ENCODE peak calls at places on chromosome 19, in eight cellular contexts. W is K562, F is A549, Q is HCT116, C is GM12878, O is SK-N-SH, A is endothelial cell of umbilical vein, V is H1. P is an unnamed sample.

GRCh38 chr19:46788101-46788967 is at the start of gene SLC1A5:
- DNase-seq in W (peak; percentile 99), F (peak; percentile 99), Q (peak; percentile 94), C (peak; percentile 86), O (peak; percentile 97), A (peak; percentile 96), V (peak; percentile 95), P (peak; percentile 100)

GRCh38 chr19:55095260-55096060 is 19.8 kb downstream of the EPS8L1 start:
- DNase-seq in W (peak; percentile 39), F (no peak), Q (no peak), C (no peak), O (no peak), A (no peak), V (no peak), P (no peak)

GRCh38 chr19:35540356-35540927 is 5.0 kb upstream of the TMEM147 start:
- DNase-seq in W (no peak), F (no peak), Q (no peak), C (no peak), O (no peak), A (no peak), V (no peak), P (no peak)

GRCh38 chr19:585551-586110 is 4.0 kb upstream of the HCN2 start:
- DNase-seq in W (no peak), F (no peak), Q (no peak), C (no peak), O (no peak), A (no peak), V (no peak), P (peak; percentile 36)

GRCh38 chr19:53878786-53879144 is 3.2 kb upstream of the PRKCG start:
- DNase-seq in W (no peak), F (peak; percentile 46), Q (no peak), C (no peak), O (no peak), A (peak; percentile 31), V (no peak), P (no peak)

GRCh38 chr19:1923319-1923718 is 17.7 kb upstream of the CSNK1G2 start:
- DNase-seq in W (no peak), F (no peak), Q (no peak), C (no peak), O (no peak), A (no peak), V (no peak), P (no peak)

GRCh38 chr19:57068921-57069697 is 50.7 kb upstream of the USP29 start:
- DNase-seq in W (no peak), F (no peak), Q (no peak), C (no peak), O (peak; percentile 45), A (no peak), V (no peak), P (peak; percentile 9)

GRCh38 chr19:2385053-2385721 is 25.1 kb downstream of the TMPRSS9 start:
- DNase-seq in W (peak; percentile 94), F (peak; percentile 84), Q (peak; percentile 97), C (no peak), O (peak; percentile 95), A (peak; percentile 18), V (peak; percentile 75), P (peak; percentile 61)

GRCh38 chr19:55605637-55606470 is at the start of gene ZNF865:
- DNase-seq in W (peak; percentile 81), F (peak; percentile 91), Q (peak; percentile 69), C (peak; percentile 57), O (peak; percentile 82), A (peak; percentile 87), V (no peak), P (peak; percentile 80)

GRCh38 chr19:32653626-32653968 is 21.4 kb downstream of the ANKRD27 start:
- DNase-seq in W (no peak), F (no peak), Q (no peak), C (no peak), O (no peak), A (no peak), V (no peak), P (no peak)

GRCh38 chr19:30666301-30666803 is 294.2 kb downstream of the ZNF536 start:
- DNase-seq in W (peak; percentile 51), F (peak; percentile 48), Q (no peak), C (no peak), O (peak; percentile 78), A (peak; percentile 22), V (no peak), P (peak; percentile 10)

GRCh38 chr19:41064974-41065569 is 23.2 kb upstream of the CYP2A13 start:
- DNase-seq in W (peak; percentile 67), F (peak; percentile 69), Q (peak; percentile 61), C (no peak), O (peak; percentile 10), A (peak; percentile 32), V (peak; percentile 2), P (no peak)

GRCh38 chr19:38634757-38635482 is 12.5 kb upstream of the ACTN4 start:
- DNase-seq in W (peak; percentile 74), F (peak; percentile 80), Q (no peak), C (peak; percentile 32), O (peak; percentile 87), A (peak; percentile 64), V (no peak), P (peak; percentile 59)

GRCh38 chr19:40530091-40530901 is 46.4 kb upstream of the SHKBP1 start:
- DNase-seq in W (peak; percentile 91), F (no peak), Q (no peak), C (no peak), O (peak; percentile 93), A (no peak), V (no peak), P (no peak)

GRCh38 chr19:21109116-21109515 is 27.1 kb downstream of the ZNF714 start:
- DNase-seq in W (no peak), F (no peak), Q (no peak), C (no peak), O (no peak), A (no peak), V (no peak), P (no peak)

GRCh38 chr19:10766681-10767201 is 48.9 kb downstream of the DNM2 start:
- DNase-seq in W (no peak), F (no peak), Q (no peak), C (no peak), O (peak; percentile 81), A (peak; percentile 36), V (no peak), P (no peak)

GRCh38 chr19:55526216-55527196 is 10.4 kb downstream of the SBK2 start:
- DNase-seq in W (no peak), F (peak; percentile 95), Q (no peak), C (no peak), O (peak; percentile 57), A (peak; percentile 59), V (no peak), P (no peak)

GRCh38 chr19:31943305-31943704 is 402.1 kb upstream of the ZNF507 start:
- DNase-seq in W (no peak), F (no peak), Q (no peak), C (no peak), O (peak; percentile 80), A (no peak), V (no peak), P (no peak)

GRCh38 chr19:48445606-48446481 is at the start of gene GRWD1:
- DNase-seq in W (peak; percentile 94), F (peak; percentile 99), Q (peak; percentile 95), C (peak; percentile 95), O (peak; percentile 93), A (peak; percentile 97), V (peak; percentile 90), P (peak; percentile 100)

DNA sequence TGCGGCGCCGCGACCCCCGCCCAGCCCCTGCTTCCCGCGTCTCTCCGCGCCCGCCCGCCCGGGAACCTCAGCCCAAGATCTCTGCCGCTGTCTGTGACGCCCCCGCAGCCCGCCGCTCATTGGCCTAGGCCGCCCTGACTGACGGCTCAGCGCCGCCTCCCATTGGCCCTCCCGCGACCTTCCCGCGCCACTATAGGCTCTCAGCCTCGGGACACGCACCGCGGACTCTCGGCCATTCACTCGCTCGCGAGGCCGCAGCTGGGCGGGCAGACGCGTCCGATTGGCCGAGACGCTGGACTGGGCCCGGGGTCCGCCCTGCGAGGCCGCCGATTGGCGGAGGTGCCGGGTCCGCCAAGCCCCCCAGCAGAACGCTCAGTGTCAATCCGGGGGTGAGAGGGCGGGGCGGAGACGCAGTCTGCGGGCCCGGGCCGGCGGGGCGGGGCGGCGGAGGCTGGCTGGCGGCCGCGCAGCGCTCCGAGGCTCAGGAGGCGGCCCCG is at the start of gene PRKACA:
- DNase-seq in W (peak; percentile 99), F (peak; percentile 97), Q (peak; percentile 96), C (peak; percentile 91), O (peak; percentile 99), A (peak; percentile 99), V (peak; percentile 91), P (peak; percentile 99)
- TF ChIP-seq MAX in W (no peak), F (no peak), Q (no peak), C (no peak), O (no peak), A (no peak), V (no peak), P (no peak)

GRCh38 chr19:29328586-29328985 is 115.6 kb upstream of the UQCRFS1 start:
- DNase-seq in W (no peak), F (no peak), Q (no peak), C (no peak), O (no peak), A (no peak), V (no peak), P (no peak)
- H3K4me3 ChIP-seq in W (no peak overlapping the region), F (no peak overlapping the region), Q (no peak overlapping the region), C (no peak overlapping the region), O (no peak overlapping the region), A (no peak overlapping the region), V (no peak overlapping the region), P (no peak overlapping the region)

DNA sequence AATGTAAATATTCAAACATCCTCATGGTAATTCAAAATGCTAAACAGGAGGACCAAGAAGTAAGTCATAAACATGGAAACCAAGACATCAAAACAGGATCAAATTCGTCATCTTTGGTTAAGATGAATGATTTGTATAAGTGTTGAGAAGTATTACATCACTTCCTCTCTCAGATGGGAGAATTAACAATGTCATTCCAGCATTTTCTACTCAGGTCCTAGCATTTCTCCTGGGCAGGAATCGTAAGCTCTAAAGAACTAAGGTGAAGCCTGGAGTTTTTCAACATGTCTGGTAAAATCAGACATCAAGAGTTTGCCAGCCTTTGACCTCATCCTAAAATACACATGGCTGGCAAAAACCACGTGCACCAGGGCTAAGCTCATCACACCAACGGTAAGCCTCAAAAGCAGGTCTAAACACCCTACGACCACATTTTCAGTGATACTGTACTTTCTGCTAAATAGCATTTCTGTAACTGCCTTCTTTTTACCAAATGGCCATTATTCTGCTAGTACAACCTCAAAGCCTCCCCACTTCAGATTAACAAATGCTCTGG is 24.8 kb downstream of the RANBP3 start:
- DNase-seq in W (no peak), F (no peak), Q (no peak), C (no peak), O (no peak), A (peak; percentile 31), V (no peak), P (no peak)
- TF ChIP-seq MAX in W (no peak), F (no peak), Q (no peak), C (no peak), O (no peak), A (no peak), V (peak; percentile 51), P (no peak)

DNA sequence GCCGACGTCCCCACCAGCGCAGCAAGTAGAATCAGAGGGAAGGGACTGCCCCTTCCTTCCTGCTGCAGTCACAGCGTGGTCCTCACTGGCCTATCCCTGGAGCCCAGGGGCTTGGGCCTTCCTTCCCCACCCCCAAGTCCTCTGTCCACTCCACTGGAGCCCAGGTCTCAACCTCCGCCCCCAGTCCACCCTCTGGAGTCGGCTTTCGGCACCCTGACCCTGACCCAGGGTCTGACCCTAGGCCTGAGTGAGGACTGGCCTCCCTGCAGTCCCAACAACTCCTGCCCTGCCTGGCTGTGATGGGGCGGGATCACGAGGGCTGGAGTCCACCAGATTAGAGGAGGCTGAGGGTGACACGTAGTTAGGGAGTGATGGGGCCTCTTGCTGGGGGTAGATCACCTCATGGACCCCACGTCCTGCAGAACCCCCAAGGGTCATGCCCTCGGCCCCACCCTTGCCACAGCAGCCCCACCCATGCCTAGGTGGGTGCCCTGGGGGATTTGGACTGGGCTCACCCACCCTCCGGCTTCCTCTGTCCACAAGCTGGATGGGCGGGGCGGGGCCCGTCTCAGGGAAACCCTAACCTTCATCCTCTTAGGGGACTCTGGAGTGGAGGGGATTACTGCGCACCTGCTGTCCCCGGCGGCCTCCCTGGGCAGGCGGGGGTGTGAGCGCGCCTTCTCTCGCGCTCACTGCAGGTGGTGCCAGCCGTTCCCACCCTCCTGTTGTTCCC is 3.8 kb downstream of the RAX2 start:
- DNase-seq in W (no peak), F (no peak), Q (no peak), C (no peak), O (no peak), A (no peak), V (no peak), P (no peak)
- H3K4me3 ChIP-seq in W (no peak overlapping the region), F (no peak overlapping the region), Q (no peak overlapping the region), C (no peak overlapping the region), O (no peak overlapping the region), A (no peak overlapping the region), V (no peak overlapping the region), P (no peak overlapping the region)

P was measured in NB4.